ENCODE peak calls at places on chromosomes 4 and X, in nine cellular contexts. B is stimulated activated naive CD8-positive, alpha-beta T cell treated with anti-CD3 and anti-CD28 coated beads, Interleukin-15, amount 100 ng/mL, for 72 hours; Y is A673; Q is NK-92 treated with Interleukin-12 subunit alpha and Interleukin-12 subunit beta, amount 100 ng/mL, for 24 hours; H is activated T-cell treated with anti-CD3 and anti-CD28 coated beads, Interleukin-2, amount 50 U/mL, for 72 hours; L is AG04450; E is activated T-helper 1 cell treated with anti-CD3 and anti-CD28 coated beads, Interleukin-2, amount 50 U/mL, for 16 hours; J is iPS-NIHi11; V is left kidney. K is an unnamed sample.

GRCh38 chr4:160947653-160948052 is 1216.1 kb downstream of the FSTL5 start:
- DNase-seq in V (no peak), L (no peak), Y (no peak), Q (no peak), J (no peak), B (no peak), H (no peak), E (no peak), K (no peak)

GRCh38 chrX:33434256-33435092 is 223.1 kb upstream of the DMD start:
- DNase-seq in J (peak), Q (peak), L (peak), E (no peak), H (peak), Y (peak), V (peak), B (peak), K (no peak)

GRCh38 chr4:4402966-4403365 is 16.1 kb downstream of the NSG1 start:
- DNase-seq in H (no peak), V (no peak), J (no peak), Q (no peak), E (no peak), L (no peak), Y (no peak), B (no peak), K (no peak)

GRCh38 chr4:95085118-95085833 is 327.5 kb downstream of the BMPR1B start:
- DNase-seq in Q (no peak), E (no peak), B (no peak), L (no peak), J (no peak), V (peak), H (no peak), Y (no peak), K (no peak)

GRCh38 chr4:182843813-182844325 is 73.3 kb downstream of the DCTD start:
- DNase-seq in V (no peak), E (no peak), L (no peak), H (no peak), B (no peak), Y (no peak), Q (no peak), J (no peak), K (no peak)

GRCh38 chrX:134177527-134177926 is 59.5 kb upstream of the CCDC160 start:
- DNase-seq in E (no peak), Y (no peak), H (no peak), V (no peak), Q (no peak), B (no peak), J (no peak), L (no peak), K (no peak)

GRCh38 chrX:32893751-32894150 is 317.6 kb downstream of the DMD start:
- DNase-seq in H (no peak), B (no peak), J (no peak), Q (no peak), E (no peak), V (peak), L (no peak), Y (no peak), K (no peak)

GRCh38 chr4:20194079-20195013 is 57.4 kb upstream of the SLIT2 start:
- DNase-seq in Q (no peak), H (no peak), Y (peak), L (peak), V (no peak), B (no peak), J (no peak), E (no peak), K (no peak)

GRCh38 chr4:122500852-122501501 is 44.5 kb upstream of the IL2 start:
- DNase-seq in B (no peak), Y (no peak), Q (no peak), J (no peak), V (peak), E (no peak), L (no peak), H (no peak), K (no peak)

GRCh38 chr4:169407217-169407845 is 136.6 kb upstream of the SH3RF1 start:
- DNase-seq in Q (no peak), Y (no peak), H (no peak), L (no peak), J (no peak), B (no peak), E (no peak), V (no peak), K (no peak)

GRCh38 chr4:141131738-141132688 is 1.3 kb downstream of the RNF150 start:
- DNase-seq in Q (no peak), H (peak), Y (peak), J (no peak), L (no peak), E (no peak), B (no peak), V (peak), K (no peak)

GRCh38 chr4:71941001-71941400 is 90.8 kb upstream of the NPFFR2 start:
- DNase-seq in Y (peak), H (no peak), Q (no peak), E (no peak), J (peak), B (no peak), L (no peak), V (peak), K (no peak)

GRCh38 chrX:1485033-1485432 is 32.3 kb upstream of the ASMTL start:
- DNase-seq in H (no peak), E (no peak), V (no peak), L (no peak), B (no peak), J (no peak), Q (no peak), Y (no peak), K (no peak)

GRCh38 chrX:10938371-10938982 is 172.7 kb upstream of the HCCS start:
- DNase-seq in H (no peak), L (peak), J (no peak), V (peak), Y (no peak), Q (no peak), E (no peak), B (no peak), K (no peak)

GRCh38 chr4:175540151-175540550 is 271.9 kb downstream of the GPM6A start:
- DNase-seq in Y (no peak), V (no peak), Q (no peak), H (no peak), L (no peak), E (no peak), J (no peak), B (no peak), K (no peak)

GRCh38 chr4:158873795-158874359 is 105.1 kb downstream of the FNIP2 start:
- DNase-seq in H (peak), B (no peak), E (no peak), Y (no peak), Q (no peak), J (no peak), V (peak), L (peak), K (no peak)

GRCh38 chrX:101219116-101219839 is at the start of gene DRP2:
- DNase-seq in L (no peak), J (peak), H (no peak), Q (no peak), V (no peak), Y (no peak), B (no peak), E (no peak), K (no peak)

GRCh38 chrX:11791537-11791936 is 33.5 kb downstream of the MSL3 start:
- DNase-seq in L (no peak), V (no peak), E (no peak), Y (no peak), H (no peak), J (no peak), B (no peak), Q (no peak), K (no peak)

GRCh38 chr4:15438939-15439524 is 11.2 kb downstream of the C1QTNF7 start:
- DNase-seq in L (no peak), B (no peak), Q (no peak), E (no peak), H (no peak), J (no peak), Y (no peak), V (no peak), K (no peak)

GRCh38 chr4:151743128-151743854 is 17.5 kb downstream of the GATB start:
- DNase-seq in J (no peak), V (no peak), B (no peak), H (no peak), L (no peak), Y (no peak), Q (no peak), E (no peak), K (no peak)

GRCh38 chrX:103536732-103537131 is 17.4 kb upstream of the RAB40A start:
- DNase-seq in J (no peak), Y (no peak), H (no peak), E (no peak), Q (no peak), V (no peak), B (no peak), L (no peak), K (no peak)

GRCh38 chr4:76095568-76095967 is 21.1 kb downstream of the ART3 start:
- DNase-seq in J (no peak), E (no peak), Y (no peak), B (no peak), H (no peak), Q (no peak), V (no peak), L (no peak), K (no peak)

GRCh38 chr4:125420499-125420898 is 105.7 kb downstream of the FAT4 start:
- DNase-seq in J (no peak), L (no peak), H (no peak), Q (no peak), Y (no peak), E (no peak), B (no peak), V (peak), K (no peak)

GRCh38 chr4:152348670-152349069 is 187.2 kb downstream of the FBXW7 start:
- DNase-seq in H (no peak), V (peak), Q (no peak), E (no peak), Y (peak), L (no peak), J (no peak), B (no peak), K (no peak)

GRCh38 chr4:137956256-137956655 is 285.9 kb downstream of the SLC7A11 start:
- DNase-seq in Q (no peak), V (no peak), H (no peak), B (no peak), J (no peak), Y (no peak), L (no peak), E (no peak), K (no peak)

GRCh38 chr4:30863031-30863430 is 142.9 kb downstream of the PCDH7 start:
- DNase-seq in Q (no peak), Y (peak), H (no peak), E (no peak), B (no peak), V (no peak), J (no peak), L (no peak), K (no peak)

GRCh38 chr4:72302981-72303704 is 265.9 kb downstream of the ADAMTS3 start:
- DNase-seq in H (peak), B (peak), J (peak), Y (peak), L (peak), E (no peak), Q (no peak), V (peak), K (peak)

GRCh38 chr4:2085496-2085901 is 26.4 kb downstream of the NAT8L start:
- DNase-seq in V (no peak), L (no peak), Q (no peak), E (no peak), B (no peak), J (no peak), H (no peak), Y (no peak), K (no peak)

GRCh38 chr4:78244691-78245485 is 187.8 kb downstream of the FRAS1 start:
- DNase-seq in V (peak), Y (no peak), Q (no peak), H (no peak), E (no peak), B (no peak), L (no peak), J (no peak), K (no peak)

GRCh38 chrX:148878371-148878770 is 378.0 kb downstream of the AFF2 start:
- DNase-seq in V (no peak), J (no peak), L (no peak), H (no peak), B (no peak), E (no peak), Y (no peak), Q (no peak), K (no peak)

GRCh38 chr4:181957088-181957487 is 286.1 kb upstream of the TENM3 start:
- DNase-seq in Q (no peak), Y (no peak), B (no peak), J (peak), V (peak), H (no peak), L (peak), E (no peak), K (no peak)

GRCh38 chr4:118757761-118758213 is 72.6 kb downstream of the METTL14 start:
- DNase-seq in B (no peak), Y (no peak), E (no peak), Q (no peak), L (no peak), V (peak), J (no peak), H (no peak), K (no peak)

GRCh38 chr4:152065545-152065944 is 304.7 kb upstream of the GATB start:
- DNase-seq in H (peak), E (no peak), L (no peak), J (no peak), B (no peak), V (no peak), Y (no peak), Q (no peak), K (no peak)

GRCh38 chr4:73692701-73693100 is 47.7 kb upstream of the CXCL8 start:
- DNase-seq in H (no peak), V (no peak), Y (no peak), E (no peak), Q (no peak), L (no peak), B (no peak), J (no peak), K (no peak)

GRCh38 chr4:26032572-26033320 is 118.7 kb downstream of the SMIM20 start:
- DNase-seq in Y (no peak), J (no peak), Q (no peak), L (peak), B (no peak), E (no peak), V (peak), H (no peak), K (no peak)

GRCh38 chr4:112817933-112818921 is 181.3 kb downstream of the LARP7 start:
- DNase-seq in J (peak), Y (peak), L (peak), Q (no peak), B (peak), H (peak), V (peak), E (no peak), K (no peak)

GRCh38 chr4:149029056-149029651 is 586.9 kb upstream of the NR3C2 start:
- DNase-seq in J (no peak), H (no peak), Y (no peak), V (no peak), Q (no peak), L (no peak), B (no peak), E (no peak), K (no peak)

K was measured in activated CD4-positive, CD25-positive, alpha-beta regulatory T cell treated with anti-CD3 and anti-CD28 coated beads, Interleukin-2, amount 50 U/mL, for 16 hours.